ENCODE peak calls at places on chromosomes 2 and 18, in seven cellular contexts. X is psoas muscle, B is HFF-Myc, A is heart left ventricle, O is tibial artery, P is astrocyte, C is colonic mucosa. H is an unnamed sample.

GRCh38 chr2:182291296-182291695 is 135.5 kb downstream of the PDE1A start:
- DNase-seq in X (no peak), B (no peak), A (no peak), O (no peak), P (no peak), C (no peak), H (no peak)

GRCh38 chr2:229330952-229331351 is 59.9 kb upstream of the PID1 start:
- DNase-seq in X (no peak), B (no peak), A (no peak), O (peak; percentile 48), P (no peak), C (no peak), H (no peak)

GRCh38 chr2:102065675-102066252 is 74.0 kb downstream of the IL1R2 start:
- DNase-seq in X (peak; percentile 73), B (peak; percentile 87), A (peak; percentile 60), O (no peak), P (peak; percentile 90), C (no peak), H (no peak)

GRCh38 chr2:208025814-208026184 is 472 bp upstream of the PLEKHM3 start:
- DNase-seq in X (no peak), B (no peak), A (no peak), O (no peak), P (no peak), C (no peak), H (no peak)

GRCh38 chr18:37487400-37487831 is 78.2 kb downstream of the CELF4 start:
- DNase-seq in X (no peak), B (no peak), A (no peak), O (no peak), P (no peak), C (no peak), H (no peak)

GRCh38 chr2:38603402-38604265 is 906 bp upstream of the HNRNPLL start:
- DNase-seq in X (peak; percentile 88), B (no peak), A (peak; percentile 85), O (peak; percentile 75), P (peak; percentile 56), C (peak; percentile 87), H (no peak)

GRCh38 chr2:190841707-190842505 is 38.7 kb upstream of the GLS start:
- DNase-seq in X (no peak), B (no peak), A (no peak), O (no peak), P (peak; percentile 75), C (no peak), H (no peak)

GRCh38 chr2:8119782-8120551 is 561.9 kb upstream of the ID2 start:
- DNase-seq in X (no peak), B (no peak), A (no peak), O (no peak), P (peak; percentile 66), C (peak; percentile 60), H (peak; percentile 75)

GRCh38 chr18:10072659-10073309 is 159.0 kb downstream of the VAPA start:
- DNase-seq in X (no peak), B (no peak), A (no peak), O (no peak), P (peak; percentile 50), C (no peak), H (no peak)

GRCh38 chr2:166385313-166385712 is 9.6 kb upstream of the SCN9A start:
- DNase-seq in X (no peak), B (no peak), A (no peak), O (no peak), P (no peak), C (no peak), H (no peak)

GRCh38 chr2:166380615-166381014 is 4.9 kb upstream of the SCN9A start:
- DNase-seq in X (no peak), B (no peak), A (no peak), O (no peak), P (no peak), C (no peak), H (no peak)

GRCh38 chr2:166384774-166385173 is 9.0 kb upstream of the SCN9A start:
- DNase-seq in X (no peak), B (no peak), A (no peak), O (no peak), P (peak; percentile 6), C (no peak), H (no peak)

GRCh38 chr2:166376873-166377272 is 1.1 kb upstream of the SCN9A start:
- DNase-seq in X (no peak), B (no peak), A (no peak), O (no peak), P (no peak), C (no peak), H (no peak)

GRCh38 chr2:166382448-166382847 is 6.7 kb upstream of the SCN9A start:
- DNase-seq in X (no peak), B (no peak), A (no peak), O (no peak), P (no peak), C (no peak), H (no peak)
- H3K4me3 ChIP-seq in X (no peak overlapping the region), B (no peak overlapping the region), A (no peak overlapping the region), O (no peak overlapping the region), P (no peak overlapping the region), C (no peak overlapping the region), H (no peak overlapping the region)

GRCh38 chr18:32261003-32261402 is 71.2 kb downstream of the MEP1B start:
- DNase-seq in X (no peak), B (no peak), A (no peak), O (no peak), P (no peak), C (peak; percentile 3), H (no peak)
- TF ChIP-seq CTCF in X (no peak), B (peak; percentile 8), A (no peak), O (no peak), P (peak; percentile 7), C (peak; percentile 15), H (peak; percentile 35)

DNA sequence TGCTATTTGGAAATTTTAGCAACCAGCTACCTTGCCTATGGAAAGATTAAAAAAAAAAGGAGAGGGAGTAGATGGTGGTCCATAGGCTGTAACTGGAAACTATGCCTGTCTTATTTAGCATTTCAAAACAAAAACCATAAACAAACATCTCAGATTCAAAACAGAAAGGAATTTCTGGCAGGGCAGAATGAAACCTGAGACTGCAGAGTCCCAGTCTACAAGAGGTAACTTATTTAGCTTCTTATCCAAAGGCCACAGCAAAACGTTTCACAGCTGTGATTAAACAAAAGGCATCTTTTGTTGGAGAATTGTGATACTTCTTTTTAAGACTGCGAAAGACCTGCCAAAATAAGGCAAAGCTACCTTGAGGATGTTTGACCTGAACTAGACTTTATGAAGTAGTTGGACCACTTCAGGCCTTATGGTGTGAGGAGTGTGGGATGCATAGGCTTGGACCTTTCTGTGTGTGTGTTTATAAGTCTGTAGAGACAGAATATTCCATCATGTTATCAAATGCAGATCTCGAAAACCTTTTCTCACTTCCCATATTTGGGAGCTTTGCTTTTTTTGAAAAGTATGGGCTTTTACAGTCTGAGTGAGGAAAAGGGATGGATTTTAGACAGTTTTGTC is 11.0 kb downstream of the CRIM1 start:
- DNase-seq in X (no peak), B (no peak), A (no peak), O (no peak), P (no peak), C (no peak), H (no peak)
- H3K4me3 ChIP-seq in X (peak overlapping the region; percentile 36), B (no peak overlapping the region), A (no peak overlapping the region), O (no peak overlapping the region), P (no peak overlapping the region), C (no peak overlapping the region), H (no peak overlapping the region)

DNA sequence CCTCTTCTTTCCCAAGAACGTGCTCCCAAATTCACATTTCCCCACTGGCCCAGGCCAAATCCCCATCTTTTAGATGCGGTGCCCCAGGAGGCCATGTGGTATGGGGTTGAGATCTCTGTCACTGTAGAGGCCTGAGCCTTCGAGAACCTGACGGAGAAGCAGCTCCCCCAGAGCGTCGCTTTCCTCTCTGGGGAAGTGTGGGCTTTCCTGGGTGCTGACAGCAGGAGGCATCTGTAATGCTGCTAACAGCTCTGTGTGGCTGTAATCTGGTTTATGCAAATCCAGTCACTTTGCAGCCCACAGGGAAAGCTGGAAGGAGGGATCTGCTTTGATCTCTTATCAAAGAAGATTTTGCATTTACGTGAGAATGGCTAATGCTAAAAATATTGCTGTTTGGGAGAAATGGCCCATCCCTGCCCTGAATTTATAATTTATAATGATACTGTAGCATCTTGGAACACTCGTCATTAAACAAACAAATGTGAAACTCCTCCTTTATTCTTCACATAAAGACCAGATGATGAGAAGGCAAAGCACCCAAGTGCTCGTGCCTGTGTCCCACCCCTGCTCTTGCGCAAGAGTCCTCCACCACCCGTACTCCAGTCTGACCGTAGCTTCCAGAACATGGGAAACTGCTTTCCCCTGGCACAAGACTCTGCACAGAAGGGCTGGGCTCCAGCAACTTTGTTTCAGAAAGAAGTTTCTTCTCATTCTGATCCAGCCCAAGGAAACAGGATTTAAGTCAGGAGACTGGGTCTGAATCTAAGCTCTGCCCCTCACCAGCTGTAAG is 109.9 kb upstream of the EPC2 start:
- DNase-seq in X (peak; percentile 72), B (no peak), A (peak; percentile 34), O (peak; percentile 68), P (no peak), C (no peak), H (no peak)
- TF ChIP-seq CTCF in X (no peak), B (no peak), A (no peak), O (no peak), P (no peak), C (no peak), H (peak; percentile 9)

DNA sequence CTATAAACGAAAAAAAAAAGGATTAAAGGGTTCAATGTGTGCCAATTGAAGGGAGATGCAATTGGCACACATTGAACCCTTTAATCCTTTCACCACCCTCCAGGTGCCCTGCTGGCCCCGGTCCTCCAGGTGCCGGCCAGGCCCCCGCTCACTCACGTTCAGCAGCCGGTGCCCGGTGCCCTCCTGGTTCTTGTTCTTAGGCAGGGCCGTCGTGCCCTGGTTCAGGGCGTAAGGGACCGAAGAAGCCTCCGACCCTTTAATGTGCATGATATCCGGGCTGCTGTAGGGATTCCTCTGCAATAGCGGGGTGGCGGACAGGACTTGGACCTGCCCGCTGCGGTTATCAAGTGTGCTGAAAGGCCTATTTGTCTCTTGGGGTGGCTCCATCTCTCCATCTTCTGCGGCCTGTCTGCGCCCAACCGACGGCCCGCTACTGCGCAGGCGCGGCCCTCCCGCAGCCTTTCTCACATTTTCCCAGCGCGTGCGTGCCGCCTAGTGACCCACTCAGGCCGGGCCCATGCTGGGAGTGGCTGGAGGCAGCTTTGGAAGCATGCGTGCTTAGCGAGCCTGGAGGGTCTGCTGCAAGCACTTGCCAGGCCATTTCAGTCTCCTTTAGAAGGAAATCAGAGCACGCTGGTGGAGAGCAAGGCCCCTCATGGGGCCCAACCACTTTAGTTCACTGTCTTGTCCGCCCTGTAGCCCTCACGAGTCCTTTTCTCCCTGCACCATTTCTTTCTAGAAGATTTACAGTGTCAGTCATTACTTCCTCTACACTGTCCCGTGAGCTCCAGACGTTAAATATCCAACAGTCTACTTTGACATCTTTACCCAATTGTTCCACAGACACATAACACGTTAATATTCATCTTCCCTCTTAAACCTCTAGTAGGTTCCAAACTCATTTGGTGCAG is 24.3 kb downstream of the TMEM237 start:
- DNase-seq in X (peak; percentile 83), B (no peak), A (peak; percentile 86), O (peak; percentile 48), P (peak; percentile 39), C (peak; percentile 58), H (no peak)
- H3K4me3 ChIP-seq in X (peak overlapping the region; percentile 13), B (no peak overlapping the region), A (no peak overlapping the region), O (peak overlapping the region; percentile 21), P (peak overlapping the region; percentile 3), C (no peak overlapping the region), H (peak overlapping the region; percentile 16)

H was measured in epithelial cell of proximal tubule.